ENCODE peak calls at places on chromosomes 4 and X, in ten cellular contexts. E is stimulated activated CD4-positive, alpha-beta T cell treated with anti-CD3 and anti-CD28 coated beads, Interleukin-1b, Interleukin-23, amount 100 ng/mL, for 1 hour; Q is fibroblast of pulmonary artery; K is SK-N-SH; D is NCI-H1092; T is effector memory CD4-positive, alpha-beta T cell; P is T-cell; Z is psoas muscle; A is activated CD4-positive, alpha-beta T cell treated with anti-CD3 and anti-CD28 coated beads, Interleukin-2, amount 50 U/mL, for 48 hours; F is retina. N is an unnamed sample.

GRCh38 chr4:94442251-94442650 is 9.5 kb upstream of the PDLIM5 start:
- DNase-seq in D (no peak), T (no peak), K (no peak), E (no peak), P (no peak), Z (no peak), F (no peak), A (no peak), Q (no peak), N (no peak)

GRCh38 chrX:39975094-39975865 is 122.5 kb downstream of the BCOR start:
- DNase-seq in P (no peak), T (no peak), K (no peak), E (no peak), A (no peak), Z (no peak), F (no peak), D (no peak), Q (no peak), N (no peak)

GRCh38 chrX:114924423-114924822 is 93.0 kb downstream of the IL13RA2 start:
- DNase-seq in T (no peak), A (no peak), E (no peak), D (no peak), Z (no peak), F (no peak), Q (peak), K (no peak), P (no peak), N (no peak)

GRCh38 chr4:90174622-90175023 is 47.4 kb downstream of the CCSER1 start:
- DNase-seq in E (no peak), T (no peak), F (no peak), A (no peak), Z (no peak), Q (no peak), K (no peak), D (no peak), P (no peak), N (no peak)

GRCh38 chrX:17635231-17635630 is 102.1 kb upstream of the SCML1 start:
- DNase-seq in Q (peak), T (no peak), Z (no peak), K (no peak), P (no peak), D (peak), F (peak), E (no peak), A (no peak), N (no peak)

GRCh38 chr4:26682436-26682835 is 98.6 kb downstream of the TBC1D19 start:
- DNase-seq in F (no peak), P (no peak), E (no peak), Z (no peak), D (no peak), A (no peak), Q (no peak), T (no peak), K (no peak), N (no peak)

GRCh38 chr4:185810746-185811508 is 1.1 kb downstream of the SORBS2 start:
- DNase-seq in F (peak), Z (no peak), E (no peak), D (no peak), T (no peak), Q (no peak), K (no peak), A (no peak), P (no peak), N (no peak)

GRCh38 chr4:126405369-126405982 is 1090.7 kb downstream of the FAT4 start:
- DNase-seq in Q (peak), D (no peak), F (no peak), E (no peak), A (no peak), K (no peak), P (no peak), T (no peak), Z (no peak), N (no peak)

GRCh38 chrX:44002569-44002968 is 29.4 kb upstream of the NDP start:
- DNase-seq in Q (no peak), T (no peak), A (no peak), E (no peak), Z (no peak), D (no peak), P (no peak), K (no peak), F (no peak), N (no peak)

GRCh38 chr4:143183513-143184216 is 1.1 kb upstream of the USP38 start:
- DNase-seq in A (no peak), E (no peak), T (no peak), K (no peak), F (no peak), D (no peak), Z (no peak), P (no peak), Q (no peak), N (no peak)